ENCODE peak calls at places on chromosomes 7 and 10, in four cellular contexts. One of them, this sample, is unnamed.

GRCh38 chr10:12235116-12235694 is 39.2 kb downstream of the CDC123 start:
- DNase-seq in K562: no peak
- DNase-seq in HCT116: no peak
- DNase-seq in A549: no peak
- DNase-seq in this sample: no peak

GRCh38 chr7:132138817-132139216 is 437.5 kb downstream of the PLXNA4 start:
- DNase-seq in K562: no peak
- DNase-seq in HCT116: no peak
- DNase-seq in A549: peak; percentile 51
- DNase-seq in this sample: peak; percentile 85

GRCh38 chr7:31478744-31479143 is 35.1 kb upstream of the ITPRID1 start:
- DNase-seq in K562: no peak
- DNase-seq in HCT116: no peak
- DNase-seq in A549: no peak
- DNase-seq in this sample: peak; percentile 20

GRCh38 chr7:52209658-52210057 is 825.8 kb upstream of the POM121L12 start:
- DNase-seq in K562: no peak
- DNase-seq in HCT116: no peak
- DNase-seq in A549: no peak
- DNase-seq in this sample: no peak

GRCh38 chr10:25064401-25064800 is 48.0 kb downstream of the THNSL1 start:
- DNase-seq in K562: no peak
- DNase-seq in HCT116: no peak
- DNase-seq in A549: no peak
- DNase-seq in this sample: no peak

GRCh38 chr10:44468525-44468924 is 83.6 kb upstream of the CXCL12 start:
- DNase-seq in K562: no peak
- DNase-seq in HCT116: no peak
- DNase-seq in A549: no peak
- DNase-seq in this sample: no peak

GRCh38 chr10:53476650-53477312 is 704.2 kb upstream of the MBL2 start:
- DNase-seq in K562: no peak
- DNase-seq in HCT116: no peak
- DNase-seq in A549: no peak
- DNase-seq in this sample: no peak

GRCh38 chr10:125977206-125977605 is 80.8 kb downstream of the FANK1 start:
- DNase-seq in K562: peak; percentile 30
- DNase-seq in HCT116: peak; percentile 22
- DNase-seq in A549: no peak
- DNase-seq in this sample: no peak

GRCh38 chr10:124251317-124251716 is 157.9 kb upstream of the CHST15 start:
- DNase-seq in K562: no peak
- DNase-seq in HCT116: no peak
- DNase-seq in A549: no peak
- DNase-seq in this sample: no peak

GRCh38 chr10:7410306-7410799 is 481 bp downstream of the SFMBT2 start:
- DNase-seq in K562: peak; percentile 42
- DNase-seq in HCT116: no peak
- DNase-seq in A549: no peak
- DNase-seq in this sample: no peak

GRCh38 chr10:6176691-6177231 is 26.0 kb upstream of the PFKFB3 start:
- DNase-seq in K562: no peak
- DNase-seq in HCT116: no peak
- DNase-seq in A549: no peak
- DNase-seq in this sample: no peak

GRCh38 chr7:13745530-13745929 is 243.9 kb downstream of the ETV1 start:
- DNase-seq in K562: no peak
- DNase-seq in HCT116: no peak
- DNase-seq in A549: no peak
- DNase-seq in this sample: no peak

GRCh38 chr7:36283711-36284130 is 105.9 kb upstream of the ANLN start:
- DNase-seq in K562: peak; percentile 37
- DNase-seq in HCT116: no peak
- DNase-seq in A549: no peak
- DNase-seq in this sample: no peak

GRCh38 chr7:521221-522070 is 1.8 kb upstream of the PDGFA start:
- DNase-seq in K562: peak; percentile 71
- DNase-seq in HCT116: no peak
- DNase-seq in A549: peak; percentile 44
- DNase-seq in this sample: peak; percentile 72

GRCh38 chr10:125201108-125201524 is 40.8 kb upstream of the CTBP2 start:
- DNase-seq in K562: no peak
- DNase-seq in HCT116: peak; percentile 26
- DNase-seq in A549: peak; percentile 25
- DNase-seq in this sample: peak; percentile 70

GRCh38 chr10:112471878-112472487 is 25.0 kb downstream of the VTI1A start:
- DNase-seq in K562: peak; percentile 47
- DNase-seq in HCT116: peak; percentile 72
- DNase-seq in A549: peak; percentile 55
- DNase-seq in this sample: no peak

GRCh38 chr10:89102710-89103109 is 104.4 kb downstream of the CH25H start:
- DNase-seq in K562: no peak
- DNase-seq in HCT116: no peak
- DNase-seq in A549: no peak
- DNase-seq in this sample: no peak

GRCh38 chr7:139044813-139045794 is 9.3 kb upstream of the ZC3HAV1L start:
- DNase-seq in K562: peak; percentile 38
- DNase-seq in HCT116: no peak
- DNase-seq in A549: no peak
- DNase-seq in this sample: no peak

GRCh38 chr7:155069992-155070827 is at the start of gene HTR5A:
- DNase-seq in K562: peak; percentile 90
- DNase-seq in HCT116: peak; percentile 33
- DNase-seq in A549: peak; percentile 78
- DNase-seq in this sample: peak; percentile 77

GRCh38 chr10:129891806-129892205 is 72.3 kb downstream of the EBF3 start:
- DNase-seq in K562: no peak
- DNase-seq in HCT116: no peak
- DNase-seq in A549: no peak
- DNase-seq in this sample: no peak

GRCh38 chr7:151597541-151597940 is 77.8 kb upstream of the RHEB start:
- DNase-seq in K562: no peak
- DNase-seq in HCT116: no peak
- DNase-seq in A549: no peak
- DNase-seq in this sample: no peak

GRCh38 chr7:73577627-73578341 is 595 bp downstream of the TBL2 start:
- DNase-seq in K562: peak; percentile 64
- DNase-seq in HCT116: no peak
- DNase-seq in A549: no peak
- DNase-seq in this sample: no peak

GRCh38 chr7:99843808-99844207 is 16.0 kb downstream of the CYP3A43 start:
- DNase-seq in K562: no peak
- DNase-seq in HCT116: no peak
- DNase-seq in A549: no peak
- DNase-seq in this sample: no peak

GRCh38 chr10:46216836-46217748 is 69.7 kb upstream of the ANTXRL start:
- DNase-seq in K562: peak; percentile 89
- DNase-seq in HCT116: no peak
- DNase-seq in A549: no peak
- DNase-seq in this sample: no peak

GRCh38 chr10:14758994-14759664 is 15.6 kb downstream of the FAM107B start:
- DNase-seq in K562: no peak
- DNase-seq in HCT116: peak; percentile 48
- DNase-seq in A549: no peak
- DNase-seq in this sample: no peak

GRCh38 chr10:36129051-36129450 is 487.0 kb upstream of the FZD8 start:
- DNase-seq in K562: no peak
- DNase-seq in HCT116: no peak
- DNase-seq in A549: no peak
- DNase-seq in this sample: no peak

GRCh38 chr7:156665101-156665500 is 24.5 kb downstream of the RNF32 start:
- DNase-seq in K562: no peak
- DNase-seq in HCT116: no peak
- DNase-seq in A549: no peak
- DNase-seq in this sample: no peak

GRCh38 chr10:71835671-71836593 is 15.1 kb downstream of the PSAP start:
- DNase-seq in K562: no peak
- DNase-seq in HCT116: no peak
- DNase-seq in A549: no peak
- DNase-seq in this sample: peak; percentile 28
- H3K4me2 ChIP-seq in K562: no peak overlapping the region
- H3K4me2 ChIP-seq in HCT116: no peak overlapping the region
- H3K4me2 ChIP-seq in A549: peak overlapping the region; percentile 35
- H3K4me2 ChIP-seq in this sample: no peak overlapping the region

DNA sequence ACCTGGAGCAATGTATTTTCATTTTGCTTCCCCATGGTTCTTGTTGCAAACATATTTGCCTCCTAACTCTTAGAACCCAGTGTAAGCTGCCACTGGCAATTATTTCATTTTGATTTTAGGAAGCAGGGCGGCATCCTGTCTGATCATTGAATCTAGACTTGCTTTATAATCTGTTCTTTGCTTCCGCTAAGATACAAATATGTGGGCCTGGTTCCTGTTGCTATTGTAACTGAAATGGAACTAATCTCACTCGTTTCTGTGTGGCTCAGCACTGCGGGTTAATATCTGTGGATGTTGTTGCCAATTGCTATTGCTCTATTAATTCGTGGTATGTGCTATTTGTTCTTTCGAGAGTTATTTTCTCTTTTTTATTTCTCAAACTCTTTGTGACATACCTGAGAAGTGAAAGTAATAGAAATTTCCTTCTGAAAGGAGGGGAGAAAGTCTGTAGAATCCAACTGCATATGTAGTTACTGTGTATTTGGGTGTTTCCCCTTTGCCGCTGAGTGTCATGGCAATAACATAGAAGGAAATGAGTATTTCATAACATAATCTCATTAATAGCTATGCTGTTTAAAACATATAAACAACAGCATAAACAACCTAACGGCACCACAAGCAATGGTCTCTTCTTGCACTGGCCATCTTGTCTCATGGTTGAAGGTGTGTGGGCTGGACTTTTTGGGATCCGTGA is 62.4 kb downstream of the FZD1 start:
- DNase-seq in K562: no peak
- DNase-seq in HCT116: no peak
- DNase-seq in A549: no peak
- DNase-seq in this sample: no peak
- H3K4me1 ChIP-seq in K562: peaks cover 4% of the 10 kb centered on the region
- H3K4me1 ChIP-seq in HCT116: no peaks in the 10 kb centered on the region
- H3K4me1 ChIP-seq in A549: no peaks in the 10 kb centered on the region
- H3K4me1 ChIP-seq in this sample: no peaks in the 10 kb centered on the region

DNA sequence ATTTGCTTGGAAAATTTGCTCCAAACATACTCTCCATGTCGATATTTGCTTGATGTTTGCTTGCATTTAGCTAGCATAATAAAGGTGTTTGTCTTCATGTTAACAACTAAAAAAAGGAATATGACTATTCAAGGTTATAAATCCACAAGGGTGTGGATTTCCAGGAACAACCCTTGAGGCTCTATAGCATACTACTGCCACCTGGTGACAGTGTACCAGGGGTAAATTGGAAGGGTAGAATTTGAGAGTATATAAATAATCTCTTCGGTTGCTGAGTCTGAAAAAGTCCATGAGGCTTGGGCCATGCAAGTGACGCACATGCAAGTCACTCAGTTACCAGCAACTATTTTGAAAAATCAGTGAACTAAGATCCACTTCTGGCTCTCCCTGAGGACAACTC is 68.4 kb downstream of the SLIT1 start:
- DNase-seq in K562: peak; percentile 18
- DNase-seq in HCT116: peak; percentile 16
- DNase-seq in A549: peak; percentile 24
- DNase-seq in this sample: peak; percentile 11
- TF ChIP-seq CTCF in K562: peak; percentile 22
- TF ChIP-seq CTCF in HCT116: peak; percentile 67
- TF ChIP-seq CTCF in A549: peak; percentile 71
- TF ChIP-seq CTCF in this sample: peak; percentile 61

DNA sequence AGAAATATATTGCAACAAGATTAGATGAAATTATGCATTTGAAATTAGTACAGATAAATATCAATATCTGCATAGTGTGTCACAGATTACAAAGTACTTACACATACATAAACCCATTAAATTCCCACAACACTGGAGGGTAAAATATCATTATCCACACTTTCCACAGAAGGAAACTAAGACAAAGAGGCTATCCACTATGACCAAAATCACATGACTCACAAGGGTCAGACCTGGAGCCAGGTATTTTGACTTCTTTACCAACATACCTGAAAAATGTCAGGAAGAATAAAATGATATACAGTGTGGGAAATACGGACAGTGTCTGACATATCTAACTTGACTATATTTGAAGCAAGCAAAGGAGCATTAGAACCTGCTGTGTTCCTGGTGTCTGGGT is 34.1 kb downstream of the HYCC1 start:
- DNase-seq in K562: no peak
- DNase-seq in HCT116: no peak
- DNase-seq in A549: no peak
- DNase-seq in this sample: no peak
- H3K4me2 ChIP-seq in K562: no peak overlapping the region
- H3K4me2 ChIP-seq in HCT116: no peak overlapping the region
- H3K4me2 ChIP-seq in A549: no peak overlapping the region
- H3K4me2 ChIP-seq in this sample: no peak overlapping the region

DNA sequence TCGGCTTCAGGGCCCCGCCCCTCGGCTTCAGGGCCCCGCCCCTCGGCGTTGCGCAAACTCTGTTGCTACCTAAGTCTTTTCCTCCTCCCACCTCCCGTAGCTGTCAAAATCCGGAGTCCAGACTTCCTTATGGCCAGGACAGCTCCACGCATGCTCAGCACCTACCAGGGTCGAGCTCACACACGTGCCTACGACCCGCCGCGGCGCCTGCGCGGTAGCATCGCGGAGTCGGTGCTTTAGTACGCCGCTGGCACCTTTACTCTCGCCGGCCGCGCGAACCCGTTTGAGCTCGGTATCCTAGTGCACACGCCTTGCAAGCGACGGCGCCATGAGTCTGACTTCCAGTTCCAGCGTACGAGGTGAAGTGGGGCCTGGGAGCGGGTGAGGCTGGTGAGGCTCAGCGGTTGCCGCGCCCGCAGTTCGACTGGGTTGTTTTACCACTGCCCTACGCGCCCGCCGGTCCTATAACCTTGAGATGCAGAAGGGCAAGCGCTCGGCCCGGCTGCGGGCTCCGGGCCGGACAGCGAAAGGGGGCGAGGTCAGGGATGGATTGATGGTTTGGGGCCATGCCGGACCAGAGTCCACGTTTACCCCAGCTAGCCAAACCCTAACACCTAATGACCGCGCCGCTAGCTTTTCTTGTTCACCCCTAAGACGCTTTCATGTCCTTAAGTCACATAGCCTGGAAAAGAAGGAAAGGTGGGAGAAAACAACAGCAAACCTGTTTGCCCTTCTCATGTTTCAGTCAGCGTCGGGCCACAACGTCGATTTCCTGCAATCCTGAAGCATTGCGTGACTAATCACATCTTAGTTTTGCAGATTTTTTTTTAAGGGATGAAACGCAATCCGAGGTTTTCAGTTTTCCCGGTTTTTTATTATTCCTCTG is at the start of gene CISD1:
- DNase-seq in K562: peak; percentile 99
- DNase-seq in HCT116: peak; percentile 99
- DNase-seq in A549: peak; percentile 98
- DNase-seq in this sample: peak; percentile 98
- H3K4me1 ChIP-seq in K562: peaks cover 2% of the 10 kb centered on the region
- H3K4me1 ChIP-seq in HCT116: peaks cover 16% of the 10 kb centered on the region
- H3K4me1 ChIP-seq in A549: peaks cover 33% of the 10 kb centered on the region
- H3K4me1 ChIP-seq in this sample: peaks cover 27% of the 10 kb centered on the region